ENCODE peak calls at places on chromosomes 7 and 10, in four cellular contexts. F is H1, S is K562, P is HepG2. T is an unnamed sample.

GRCh38 chr10:71077796-71078453 is 134.4 kb upstream of the UNC5B start:
- DNase-seq in P (no peak), S (no peak), F (no peak), T (no peak)

GRCh38 chr10:77594171-77594783 is 43.3 kb downstream of the KCNMA1 start:
- DNase-seq in S (no peak), F (no peak), P (no peak), T (no peak)

GRCh38 chr10:30759423-30759822 is 129.9 kb upstream of the LYZL2 start:
- DNase-seq in F (no peak), P (no peak), S (no peak), T (no peak)

GRCh38 chr10:17645591-17646345 is 1.8 kb downstream of the STAM start:
- DNase-seq in P (peak; percentile 41), F (no peak), S (peak; percentile 40), T (no peak)

GRCh38 chr7:51045319-51046102 is 262.8 kb upstream of the GRB10 start:
- DNase-seq in P (peak; percentile 23), F (no peak), S (no peak), T (no peak)

GRCh38 chr7:76296743-76297740 is 5.4 kb upstream of the HSPB1 start:
- DNase-seq in F (no peak), S (no peak), P (peak; percentile 28), T (no peak)

GRCh38 chr7:28419717-28420116 is 7.4 kb downstream of the CREB5 start:
- DNase-seq in F (no peak), S (no peak), P (no peak), T (no peak)

GRCh38 chr10:4673279-4674040 is 152.5 kb upstream of the AKR1E2 start:
- DNase-seq in P (no peak), F (no peak), S (no peak), T (no peak)

GRCh38 chr10:65328486-65328885 is 1597.3 kb upstream of the LRRTM3 start:
- DNase-seq in S (no peak), F (no peak), P (no peak), T (no peak)

GRCh38 chr10:78404296-78404695 is 370.6 kb downstream of the RPS24 start:
- DNase-seq in P (no peak), S (no peak), F (no peak), T (no peak)

GRCh38 chr7:155222578-155222977 is 75.1 kb upstream of the INSIG1 start:
- DNase-seq in P (no peak), F (no peak), S (no peak), T (no peak)

GRCh38 chr10:122374859-122375721 is 582 bp downstream of the PLEKHA1 start:
- DNase-seq in P (peak; percentile 21), S (peak; percentile 4), F (no peak), T (peak; percentile 53)

GRCh38 chr10:72615985-72616384 is 9.9 kb downstream of the MICU1 start:
- DNase-seq in F (no peak), P (no peak), S (no peak), T (no peak)

GRCh38 chr10:70956029-70956759 is 67.8 kb upstream of the PCBD1 start:
- DNase-seq in F (no peak), P (peak; percentile 20), S (peak; percentile 11), T (no peak)

GRCh38 chr10:127877116-127877515 is 15.6 kb downstream of the CLRN3 start:
- DNase-seq in P (no peak), F (no peak), S (no peak), T (no peak)

GRCh38 chr7:43649755-43650274 is 66.9 kb downstream of the STK17A start:
- DNase-seq in F (no peak), P (no peak), S (no peak), T (peak; percentile 44)

GRCh38 chr7:151923097-151923876 is 33.0 kb upstream of the GALNTL5 start:
- DNase-seq in P (no peak), S (no peak), F (no peak), T (no peak)

GRCh38 chr10:34507217-34507616 is 307.9 kb downstream of the PARD3 start:
- DNase-seq in P (no peak), F (no peak), S (no peak), T (no peak)

GRCh38 chr10:73358331-73359279 is at the start of gene CFAP70:
- DNase-seq in P (peak; percentile 95), F (peak; percentile 85), S (no peak), T (peak; percentile 83)

GRCh38 chr7:17099083-17099973 is 199.1 kb upstream of the AHR start:
- DNase-seq in P (peak; percentile 98), S (no peak), F (no peak), T (no peak)

GRCh38 chr7:14521183-14521582 is 381.4 kb downstream of the DGKB start:
- DNase-seq in F (no peak), P (no peak), S (no peak), T (no peak)

GRCh38 chr7:33233659-33234058 is 104.3 kb downstream of the BBS9 start:
- DNase-seq in S (no peak), F (no peak), P (no peak), T (no peak)

GRCh38 chr7:25830228-25830627 is 321.8 kb upstream of the NFE2L3 start:
- DNase-seq in P (no peak), F (no peak), S (no peak), T (no peak)

GRCh38 chr10:17708806-17709205 is 43.2 kb upstream of the TMEM236 start:
- DNase-seq in P (no peak), S (no peak), F (no peak), T (no peak)

GRCh38 chr7:4715385-4715770 is 33.3 kb downstream of the FOXK1 start:
- DNase-seq in P (peak; percentile 83), S (no peak), F (no peak), T (no peak)

GRCh38 chr10:132722980-132723970 is 62.7 kb downstream of the NKX6-2 start:
- DNase-seq in F (no peak), P (no peak), S (no peak), T (no peak)

GRCh38 chr10:90930070-90930837 is 9.4 kb upstream of the ANKRD1 start:
- DNase-seq in S (no peak), P (peak; percentile 86), F (no peak), T (no peak)

GRCh38 chr10:3146289-3146688 is 26.3 kb downstream of the PITRM1 start:
- DNase-seq in S (no peak), F (no peak), P (no peak), T (no peak)

GRCh38 chr7:142012825-142013506 is 17.3 kb downstream of the MGAM start:
- DNase-seq in F (no peak), S (no peak), P (no peak), T (no peak)

GRCh38 chr10:75180592-75180991 is 30.0 kb upstream of the VDAC2 start:
- DNase-seq in S (no peak), P (no peak), F (no peak), T (no peak)

GRCh38 chr7:50660040-50660829 is 95.0 kb upstream of the DDC start:
- DNase-seq in S (no peak), F (no peak), P (no peak), T (no peak)

GRCh38 chr10:110918269-110918632 is 729 bp downstream of the BBIP1 start:
- DNase-seq in S (peak; percentile 94), P (peak; percentile 87), F (peak; percentile 89), T (no peak)

GRCh38 chr7:132488634-132489302 is 87.5 kb downstream of the PLXNA4 start:
- DNase-seq in F (no peak), S (no peak), P (no peak), T (no peak)

GRCh38 chr7:4841007-4841784 is 20.6 kb downstream of the PAPOLB start:
- DNase-seq in P (no peak), S (no peak), F (no peak), T (no peak)

GRCh38 chr7:108135446-108136190 is 5.5 kb upstream of the LAMB4 start:
- DNase-seq in F (no peak), S (no peak), P (no peak), T (peak; percentile 20)

GRCh38 chr7:106615808-106616691 is 44.9 kb downstream of the CCDC71L start:
- DNase-seq in S (peak; percentile 77), P (no peak), F (no peak), T (no peak)

GRCh38 chr7:100137851-100138760 is 10.6 kb upstream of the LAMTOR4 start:
- DNase-seq in S (no peak), P (no peak), F (no peak), T (no peak)
- TF ChIP-seq POLR2AphosphoS5 in S (no peak), P (no peak), F (no peak), T (no peak)

DNA sequence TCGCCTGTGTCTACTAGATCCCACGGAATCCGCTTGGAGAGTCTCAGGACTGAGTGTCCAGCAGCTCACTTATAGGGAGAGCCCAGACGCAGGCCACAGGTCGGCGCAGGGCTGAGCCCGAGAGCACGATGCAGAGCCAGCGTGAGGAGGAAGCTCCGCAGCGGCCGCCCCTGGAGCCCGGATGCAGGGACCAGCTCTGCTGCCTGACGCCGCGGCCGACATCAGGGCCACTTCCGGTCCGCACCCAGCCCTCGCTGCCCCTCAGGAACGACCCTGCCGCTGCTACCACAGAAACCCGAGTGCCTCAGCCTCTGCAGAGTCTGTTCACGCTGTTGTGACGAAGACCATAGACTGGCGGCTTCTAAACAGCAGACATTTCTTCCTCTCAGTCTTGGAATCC is 275.8 kb upstream of the PPP2R2D start:
- DNase-seq in F (no peak), S (no peak), P (no peak), T (no peak)
- TF ChIP-seq TAF1 in F (no peak), S (no peak), P (no peak), T (no peak)

GRCh38 chr7:24709585-24710360 is 47.5 kb downstream of the GSDME start:
- DNase-seq in F (no peak), P (no peak), S (no peak), T (no peak)
- TF ChIP-seq POLR2AphosphoS5 in F (no peak), P (no peak), S (no peak), T (no peak)

GRCh38 chr10:46225597-46225996 is 61.2 kb upstream of the ANTXRL start:
- DNase-seq in F (no peak), S (no peak), P (no peak), T (no peak)

GRCh38 chr10:46224414-46224682 is 62.4 kb upstream of the ANTXRL start:
- DNase-seq in P (no peak), S (no peak), F (no peak), T (no peak)

GRCh38 chr10:46227571-46228075 is 59.2 kb upstream of the ANTXRL start:
- DNase-seq in F (no peak), S (no peak), P (no peak), T (no peak)

GRCh38 chr10:46226900-46227558 is 59.8 kb upstream of the ANTXRL start:
- DNase-seq in S (no peak), F (no peak), P (no peak), T (no peak)

GRCh38 chr10:46226232-46226631 is 60.6 kb upstream of the ANTXRL start:
- DNase-seq in S (no peak), F (no peak), P (no peak), T (no peak)
- TF ChIP-seq TAF1 in S (no peak), F (no peak), P (no peak), T (no peak)

GRCh38 chr7:47401571-47402570 is 180.0 kb downstream of the TNS3 start:
- DNase-seq in S (no peak), P (no peak), F (no peak), T (no peak)

GRCh38 chr7:47404005-47404404 is 177.9 kb downstream of the TNS3 start:
- DNase-seq in F (no peak), P (no peak), S (no peak), T (no peak)

GRCh38 chr7:47402941-47403340 is 179.0 kb downstream of the TNS3 start:
- DNase-seq in S (no peak), F (no peak), P (no peak), T (no peak)

GRCh38 chr7:47405286-47405904 is 176.5 kb downstream of the TNS3 start:
- DNase-seq in F (no peak), P (no peak), S (no peak), T (no peak)

GRCh38 chr7:47403341-47403866 is 178.5 kb downstream of the TNS3 start:
- DNase-seq in F (no peak), P (no peak), S (no peak), T (no peak)
- TF ChIP-seq POLR2AphosphoS5 in F (no peak), P (no peak), S (no peak), T (no peak)